ENCODE peak calls at places on chromosomes 2 and 18, in ten cellular contexts. One of them, this sample, is unnamed.

GRCh38 chr2:138536302-138536701 is 34.7 kb downstream of the SPOPL start:
- DNase-seq in ureter: no peak
- DNase-seq in activated CD8-positive, alpha-beta T cell treated with anti-CD3 and anti-CD28 coated beads, Interleukin-2, amount 10 ng/mL, durations not matched to agents 7 days and 5 days: no peak
- DNase-seq in HTR-8/SVneo: no peak
- DNase-seq in right cardiac atrium: no peak
- DNase-seq in COLO829: no peak
- DNase-seq in astrocyte of the cerebellum: peak; percentile 51
- DNase-seq in transverse colon: no peak
- DNase-seq in hypothalamus: no peak
- DNase-seq in activated CD4-positive, alpha-beta T cell treated with anti-CD3 and anti-CD28 coated beads for 1 hour: no peak
- DNase-seq in this sample: no peak

GRCh38 chr2:17892726-17893534 is 14.5 kb downstream of the KCNS3 start:
- DNase-seq in ureter: peak; percentile 54
- DNase-seq in activated CD8-positive, alpha-beta T cell treated with anti-CD3 and anti-CD28 coated beads, Interleukin-2, amount 10 ng/mL, durations not matched to agents 7 days and 5 days: no peak
- DNase-seq in COLO829: no peak
- DNase-seq in activated CD4-positive, alpha-beta T cell treated with anti-CD3 and anti-CD28 coated beads for 1 hour: no peak
- DNase-seq in HTR-8/SVneo: no peak
- DNase-seq in right cardiac atrium: no peak
- DNase-seq in hypothalamus: no peak
- DNase-seq in transverse colon: peak; percentile 39
- DNase-seq in astrocyte of the cerebellum: no peak
- DNase-seq in this sample: no peak

GRCh38 chr18:67104700-67105284 is 411.7 kb downstream of the DSEL start:
- DNase-seq in ureter: peak; percentile 51
- DNase-seq in activated CD4-positive, alpha-beta T cell treated with anti-CD3 and anti-CD28 coated beads for 1 hour: no peak
- DNase-seq in HTR-8/SVneo: peak; percentile 2
- DNase-seq in transverse colon: peak; percentile 49
- DNase-seq in hypothalamus: peak; percentile 40
- DNase-seq in astrocyte of the cerebellum: peak; percentile 45
- DNase-seq in activated CD8-positive, alpha-beta T cell treated with anti-CD3 and anti-CD28 coated beads, Interleukin-2, amount 10 ng/mL, durations not matched to agents 7 days and 5 days: peak; percentile 55
- DNase-seq in right cardiac atrium: peak; percentile 80
- DNase-seq in COLO829: peak; percentile 23
- DNase-seq in this sample: no peak

GRCh38 chr2:176068037-176068832 is 15.5 kb downstream of the EVX2 start:
- DNase-seq in activated CD4-positive, alpha-beta T cell treated with anti-CD3 and anti-CD28 coated beads for 1 hour: no peak
- DNase-seq in COLO829: no peak
- DNase-seq in hypothalamus: no peak
- DNase-seq in activated CD8-positive, alpha-beta T cell treated with anti-CD3 and anti-CD28 coated beads, Interleukin-2, amount 10 ng/mL, durations not matched to agents 7 days and 5 days: no peak
- DNase-seq in HTR-8/SVneo: no peak
- DNase-seq in right cardiac atrium: no peak
- DNase-seq in astrocyte of the cerebellum: no peak
- DNase-seq in transverse colon: no peak
- DNase-seq in ureter: no peak
- DNase-seq in this sample: no peak

GRCh38 chr2:231687133-231687852 is 21.0 kb upstream of the PTMA start:
- DNase-seq in astrocyte of the cerebellum: no peak
- DNase-seq in hypothalamus: peak; percentile 83
- DNase-seq in COLO829: no peak
- DNase-seq in HTR-8/SVneo: peak; percentile 62
- DNase-seq in activated CD8-positive, alpha-beta T cell treated with anti-CD3 and anti-CD28 coated beads, Interleukin-2, amount 10 ng/mL, durations not matched to agents 7 days and 5 days: peak; percentile 72
- DNase-seq in activated CD4-positive, alpha-beta T cell treated with anti-CD3 and anti-CD28 coated beads for 1 hour: peak; percentile 61
- DNase-seq in ureter: peak; percentile 68
- DNase-seq in transverse colon: peak; percentile 74
- DNase-seq in right cardiac atrium: peak; percentile 81
- DNase-seq in this sample: no peak

GRCh38 chr2:7225848-7226247 is 308.6 kb downstream of the RNF144A start:
- DNase-seq in HTR-8/SVneo: no peak
- DNase-seq in astrocyte of the cerebellum: no peak
- DNase-seq in COLO829: no peak
- DNase-seq in activated CD8-positive, alpha-beta T cell treated with anti-CD3 and anti-CD28 coated beads, Interleukin-2, amount 10 ng/mL, durations not matched to agents 7 days and 5 days: no peak
- DNase-seq in activated CD4-positive, alpha-beta T cell treated with anti-CD3 and anti-CD28 coated beads for 1 hour: no peak
- DNase-seq in ureter: no peak
- DNase-seq in right cardiac atrium: no peak
- DNase-seq in hypothalamus: no peak
- DNase-seq in transverse colon: no peak
- DNase-seq in this sample: no peak

GRCh38 chr2:218896501-218897393 is 16.1 kb downstream of the WNT10A start:
- DNase-seq in astrocyte of the cerebellum: no peak
- DNase-seq in ureter: no peak
- DNase-seq in transverse colon: peak; percentile 67
- DNase-seq in COLO829: no peak
- DNase-seq in activated CD4-positive, alpha-beta T cell treated with anti-CD3 and anti-CD28 coated beads for 1 hour: peak; percentile 82
- DNase-seq in HTR-8/SVneo: peak; percentile 50
- DNase-seq in activated CD8-positive, alpha-beta T cell treated with anti-CD3 and anti-CD28 coated beads, Interleukin-2, amount 10 ng/mL, durations not matched to agents 7 days and 5 days: peak; percentile 82
- DNase-seq in right cardiac atrium: no peak
- DNase-seq in hypothalamus: no peak
- DNase-seq in this sample: no peak

GRCh38 chr18:43661570-43661969 is 384.3 kb upstream of the SYT4 start:
- DNase-seq in transverse colon: no peak
- DNase-seq in right cardiac atrium: no peak
- DNase-seq in hypothalamus: no peak
- DNase-seq in COLO829: no peak
- DNase-seq in HTR-8/SVneo: peak; percentile 2
- DNase-seq in activated CD8-positive, alpha-beta T cell treated with anti-CD3 and anti-CD28 coated beads, Interleukin-2, amount 10 ng/mL, durations not matched to agents 7 days and 5 days: no peak
- DNase-seq in activated CD4-positive, alpha-beta T cell treated with anti-CD3 and anti-CD28 coated beads for 1 hour: no peak
- DNase-seq in ureter: no peak
- DNase-seq in astrocyte of the cerebellum: peak; percentile 49
- DNase-seq in this sample: no peak

GRCh38 chr2:232479341-232480200 is 8.1 kb downstream of the ECEL1 start:
- DNase-seq in right cardiac atrium: peak; percentile 31
- DNase-seq in astrocyte of the cerebellum: no peak
- DNase-seq in activated CD4-positive, alpha-beta T cell treated with anti-CD3 and anti-CD28 coated beads for 1 hour: no peak
- DNase-seq in transverse colon: no peak
- DNase-seq in COLO829: no peak
- DNase-seq in HTR-8/SVneo: no peak
- DNase-seq in ureter: no peak
- DNase-seq in hypothalamus: no peak
- DNase-seq in activated CD8-positive, alpha-beta T cell treated with anti-CD3 and anti-CD28 coated beads, Interleukin-2, amount 10 ng/mL, durations not matched to agents 7 days and 5 days: no peak
- DNase-seq in this sample: no peak

GRCh38 chr18:79872852-79873444 is 75.2 kb downstream of the KCNG2 start:
- DNase-seq in transverse colon: no peak
- DNase-seq in HTR-8/SVneo: no peak
- DNase-seq in COLO829: no peak
- DNase-seq in hypothalamus: no peak
- DNase-seq in ureter: no peak
- DNase-seq in activated CD4-positive, alpha-beta T cell treated with anti-CD3 and anti-CD28 coated beads for 1 hour: no peak
- DNase-seq in activated CD8-positive, alpha-beta T cell treated with anti-CD3 and anti-CD28 coated beads, Interleukin-2, amount 10 ng/mL, durations not matched to agents 7 days and 5 days: no peak
- DNase-seq in right cardiac atrium: no peak
- DNase-seq in astrocyte of the cerebellum: no peak
- DNase-seq in this sample: no peak

GRCh38 chr18:41197967-41198366 is 757.1 kb upstream of the PIK3C3 start:
- DNase-seq in right cardiac atrium: no peak
- DNase-seq in astrocyte of the cerebellum: no peak
- DNase-seq in ureter: no peak
- DNase-seq in activated CD4-positive, alpha-beta T cell treated with anti-CD3 and anti-CD28 coated beads for 1 hour: no peak
- DNase-seq in transverse colon: no peak
- DNase-seq in COLO829: no peak
- DNase-seq in HTR-8/SVneo: no peak
- DNase-seq in hypothalamus: no peak
- DNase-seq in activated CD8-positive, alpha-beta T cell treated with anti-CD3 and anti-CD28 coated beads, Interleukin-2, amount 10 ng/mL, durations not matched to agents 7 days and 5 days: no peak
- DNase-seq in this sample: no peak

GRCh38 chr2:26660363-26660962 is 19.3 kb upstream of the CIB4 start:
- DNase-seq in transverse colon: no peak
- DNase-seq in activated CD4-positive, alpha-beta T cell treated with anti-CD3 and anti-CD28 coated beads for 1 hour: no peak
- DNase-seq in right cardiac atrium: no peak
- DNase-seq in COLO829: no peak
- DNase-seq in HTR-8/SVneo: no peak
- DNase-seq in ureter: no peak
- DNase-seq in hypothalamus: no peak
- DNase-seq in astrocyte of the cerebellum: no peak
- DNase-seq in activated CD8-positive, alpha-beta T cell treated with anti-CD3 and anti-CD28 coated beads, Interleukin-2, amount 10 ng/mL, durations not matched to agents 7 days and 5 days: no peak
- DNase-seq in this sample: no peak

GRCh38 chr2:152250421-152251100 is 75.0 kb upstream of the STAM2 start:
- DNase-seq in activated CD8-positive, alpha-beta T cell treated with anti-CD3 and anti-CD28 coated beads, Interleukin-2, amount 10 ng/mL, durations not matched to agents 7 days and 5 days: no peak
- DNase-seq in hypothalamus: no peak
- DNase-seq in HTR-8/SVneo: no peak
- DNase-seq in COLO829: no peak
- DNase-seq in ureter: no peak
- DNase-seq in astrocyte of the cerebellum: no peak
- DNase-seq in right cardiac atrium: no peak
- DNase-seq in activated CD4-positive, alpha-beta T cell treated with anti-CD3 and anti-CD28 coated beads for 1 hour: no peak
- DNase-seq in transverse colon: no peak
- DNase-seq in this sample: no peak

GRCh38 chr2:120803764-120804335 is 68.2 kb downstream of the GLI2 start:
- DNase-seq in transverse colon: no peak
- DNase-seq in HTR-8/SVneo: no peak
- DNase-seq in ureter: no peak
- DNase-seq in astrocyte of the cerebellum: no peak
- DNase-seq in activated CD8-positive, alpha-beta T cell treated with anti-CD3 and anti-CD28 coated beads, Interleukin-2, amount 10 ng/mL, durations not matched to agents 7 days and 5 days: no peak
- DNase-seq in right cardiac atrium: peak; percentile 43
- DNase-seq in COLO829: no peak
- DNase-seq in activated CD4-positive, alpha-beta T cell treated with anti-CD3 and anti-CD28 coated beads for 1 hour: no peak
- DNase-seq in hypothalamus: no peak
- DNase-seq in this sample: no peak

GRCh38 chr18:41462946-41463345 is 492.1 kb upstream of the PIK3C3 start:
- DNase-seq in HTR-8/SVneo: no peak
- DNase-seq in astrocyte of the cerebellum: no peak
- DNase-seq in activated CD8-positive, alpha-beta T cell treated with anti-CD3 and anti-CD28 coated beads, Interleukin-2, amount 10 ng/mL, durations not matched to agents 7 days and 5 days: no peak
- DNase-seq in hypothalamus: no peak
- DNase-seq in transverse colon: no peak
- DNase-seq in COLO829: no peak
- DNase-seq in ureter: no peak
- DNase-seq in activated CD4-positive, alpha-beta T cell treated with anti-CD3 and anti-CD28 coated beads for 1 hour: no peak
- DNase-seq in right cardiac atrium: no peak
- DNase-seq in this sample: no peak

GRCh38 chr2:201517094-201517493 is 65.6 kb downstream of the STRADB start:
- DNase-seq in hypothalamus: no peak
- DNase-seq in HTR-8/SVneo: peak; percentile 12
- DNase-seq in transverse colon: no peak
- DNase-seq in COLO829: no peak
- DNase-seq in activated CD8-positive, alpha-beta T cell treated with anti-CD3 and anti-CD28 coated beads, Interleukin-2, amount 10 ng/mL, durations not matched to agents 7 days and 5 days: no peak
- DNase-seq in ureter: no peak
- DNase-seq in activated CD4-positive, alpha-beta T cell treated with anti-CD3 and anti-CD28 coated beads for 1 hour: no peak
- DNase-seq in astrocyte of the cerebellum: no peak
- DNase-seq in right cardiac atrium: no peak
- DNase-seq in this sample: no peak

GRCh38 chr2:54634564-54635511 is 88.6 kb upstream of the EML6 start:
- DNase-seq in right cardiac atrium: peak; percentile 74
- DNase-seq in transverse colon: peak; percentile 22
- DNase-seq in ureter: no peak
- DNase-seq in hypothalamus: no peak
- DNase-seq in astrocyte of the cerebellum: no peak
- DNase-seq in HTR-8/SVneo: peak; percentile 67
- DNase-seq in activated CD8-positive, alpha-beta T cell treated with anti-CD3 and anti-CD28 coated beads, Interleukin-2, amount 10 ng/mL, durations not matched to agents 7 days and 5 days: peak; percentile 25
- DNase-seq in COLO829: peak; percentile 99
- DNase-seq in activated CD4-positive, alpha-beta T cell treated with anti-CD3 and anti-CD28 coated beads for 1 hour: no peak
- DNase-seq in this sample: no peak

GRCh38 chr18:47413327-47413726 is 161.9 kb upstream of the SKOR2 start:
- DNase-seq in activated CD8-positive, alpha-beta T cell treated with anti-CD3 and anti-CD28 coated beads, Interleukin-2, amount 10 ng/mL, durations not matched to agents 7 days and 5 days: no peak
- DNase-seq in transverse colon: peak; percentile 8
- DNase-seq in astrocyte of the cerebellum: peak; percentile 73
- DNase-seq in HTR-8/SVneo: no peak
- DNase-seq in activated CD4-positive, alpha-beta T cell treated with anti-CD3 and anti-CD28 coated beads for 1 hour: no peak
- DNase-seq in COLO829: no peak
- DNase-seq in hypothalamus: no peak
- DNase-seq in right cardiac atrium: no peak
- DNase-seq in ureter: no peak
- DNase-seq in this sample: no peak

GRCh38 chr2:41965886-41966285 is 81.9 kb upstream of the PKDCC start:
- DNase-seq in astrocyte of the cerebellum: no peak
- DNase-seq in hypothalamus: no peak
- DNase-seq in activated CD8-positive, alpha-beta T cell treated with anti-CD3 and anti-CD28 coated beads, Interleukin-2, amount 10 ng/mL, durations not matched to agents 7 days and 5 days: no peak
- DNase-seq in right cardiac atrium: peak; percentile 82
- DNase-seq in activated CD4-positive, alpha-beta T cell treated with anti-CD3 and anti-CD28 coated beads for 1 hour: no peak
- DNase-seq in transverse colon: peak; percentile 20
- DNase-seq in COLO829: no peak
- DNase-seq in HTR-8/SVneo: no peak
- DNase-seq in ureter: no peak
- DNase-seq in this sample: no peak

GRCh38 chr2:236787885-236788284 is 218.3 kb downstream of the ACKR3 start:
- DNase-seq in astrocyte of the cerebellum: no peak
- DNase-seq in HTR-8/SVneo: no peak
- DNase-seq in COLO829: no peak
- DNase-seq in hypothalamus: no peak
- DNase-seq in activated CD4-positive, alpha-beta T cell treated with anti-CD3 and anti-CD28 coated beads for 1 hour: no peak
- DNase-seq in ureter: no peak
- DNase-seq in activated CD8-positive, alpha-beta T cell treated with anti-CD3 and anti-CD28 coated beads, Interleukin-2, amount 10 ng/mL, durations not matched to agents 7 days and 5 days: no peak
- DNase-seq in transverse colon: no peak
- DNase-seq in right cardiac atrium: no peak
- DNase-seq in this sample: no peak

GRCh38 chr2:127196998-127197397 is 23.1 kb downstream of the CYP27C1 start:
- DNase-seq in hypothalamus: no peak
- DNase-seq in activated CD4-positive, alpha-beta T cell treated with anti-CD3 and anti-CD28 coated beads for 1 hour: no peak
- DNase-seq in HTR-8/SVneo: no peak
- DNase-seq in ureter: no peak
- DNase-seq in activated CD8-positive, alpha-beta T cell treated with anti-CD3 and anti-CD28 coated beads, Interleukin-2, amount 10 ng/mL, durations not matched to agents 7 days and 5 days: no peak
- DNase-seq in transverse colon: no peak
- DNase-seq in right cardiac atrium: no peak
- DNase-seq in COLO829: no peak
- DNase-seq in astrocyte of the cerebellum: no peak
- DNase-seq in this sample: no peak

GRCh38 chr2:39920318-39920775 is 141.3 kb upstream of the THUMPD2 start:
- DNase-seq in transverse colon: no peak
- DNase-seq in ureter: no peak
- DNase-seq in hypothalamus: no peak
- DNase-seq in activated CD4-positive, alpha-beta T cell treated with anti-CD3 and anti-CD28 coated beads for 1 hour: no peak
- DNase-seq in right cardiac atrium: no peak
- DNase-seq in astrocyte of the cerebellum: no peak
- DNase-seq in activated CD8-positive, alpha-beta T cell treated with anti-CD3 and anti-CD28 coated beads, Interleukin-2, amount 10 ng/mL, durations not matched to agents 7 days and 5 days: peak; percentile 48
- DNase-seq in HTR-8/SVneo: no peak
- DNase-seq in COLO829: no peak
- DNase-seq in this sample: no peak

GRCh38 chr2:218831378-218831990 is at the start of gene PRKAG3:
- DNase-seq in astrocyte of the cerebellum: no peak
- DNase-seq in right cardiac atrium: peak; percentile 90
- DNase-seq in hypothalamus: no peak
- DNase-seq in activated CD4-positive, alpha-beta T cell treated with anti-CD3 and anti-CD28 coated beads for 1 hour: no peak
- DNase-seq in activated CD8-positive, alpha-beta T cell treated with anti-CD3 and anti-CD28 coated beads, Interleukin-2, amount 10 ng/mL, durations not matched to agents 7 days and 5 days: no peak
- DNase-seq in HTR-8/SVneo: no peak
- DNase-seq in COLO829: no peak
- DNase-seq in ureter: no peak
- DNase-seq in transverse colon: no peak
- DNase-seq in this sample: no peak

GRCh38 chr18:51188024-51188701 is 9.3 kb downstream of the MEX3C start:
- DNase-seq in astrocyte of the cerebellum: no peak
- DNase-seq in hypothalamus: no peak
- DNase-seq in COLO829: no peak
- DNase-seq in activated CD4-positive, alpha-beta T cell treated with anti-CD3 and anti-CD28 coated beads for 1 hour: no peak
- DNase-seq in right cardiac atrium: no peak
- DNase-seq in HTR-8/SVneo: no peak
- DNase-seq in ureter: no peak
- DNase-seq in activated CD8-positive, alpha-beta T cell treated with anti-CD3 and anti-CD28 coated beads, Interleukin-2, amount 10 ng/mL, durations not matched to agents 7 days and 5 days: no peak
- DNase-seq in transverse colon: no peak
- DNase-seq in this sample: no peak

GRCh38 chr2:73075477-73076373 is 4.2 kb upstream of the SFXN5 start:
- DNase-seq in astrocyte of the cerebellum: no peak
- DNase-seq in COLO829: no peak
- DNase-seq in HTR-8/SVneo: no peak
- DNase-seq in activated CD4-positive, alpha-beta T cell treated with anti-CD3 and anti-CD28 coated beads for 1 hour: no peak
- DNase-seq in hypothalamus: peak; percentile 35
- DNase-seq in ureter: no peak
- DNase-seq in activated CD8-positive, alpha-beta T cell treated with anti-CD3 and anti-CD28 coated beads, Interleukin-2, amount 10 ng/mL, durations not matched to agents 7 days and 5 days: no peak
- DNase-seq in right cardiac atrium: peak; percentile 57
- DNase-seq in transverse colon: no peak
- DNase-seq in this sample: no peak

GRCh38 chr2:72963423-72964145 is 46.3 kb downstream of the EMX1 start:
- DNase-seq in activated CD8-positive, alpha-beta T cell treated with anti-CD3 and anti-CD28 coated beads, Interleukin-2, amount 10 ng/mL, durations not matched to agents 7 days and 5 days: no peak
- DNase-seq in hypothalamus: no peak
- DNase-seq in ureter: no peak
- DNase-seq in astrocyte of the cerebellum: no peak
- DNase-seq in right cardiac atrium: no peak
- DNase-seq in activated CD4-positive, alpha-beta T cell treated with anti-CD3 and anti-CD28 coated beads for 1 hour: no peak
- DNase-seq in COLO829: no peak
- DNase-seq in HTR-8/SVneo: no peak
- DNase-seq in transverse colon: no peak
- DNase-seq in this sample: no peak

GRCh38 chr2:200356794-200357472 is 50.4 kb downstream of the SPATS2L start:
- DNase-seq in hypothalamus: no peak
- DNase-seq in COLO829: no peak
- DNase-seq in right cardiac atrium: no peak
- DNase-seq in activated CD8-positive, alpha-beta T cell treated with anti-CD3 and anti-CD28 coated beads, Interleukin-2, amount 10 ng/mL, durations not matched to agents 7 days and 5 days: no peak
- DNase-seq in activated CD4-positive, alpha-beta T cell treated with anti-CD3 and anti-CD28 coated beads for 1 hour: no peak
- DNase-seq in ureter: no peak
- DNase-seq in astrocyte of the cerebellum: peak; percentile 62
- DNase-seq in transverse colon: no peak
- DNase-seq in HTR-8/SVneo: peak; percentile 27
- DNase-seq in this sample: no peak

GRCh38 chr18:12087483-12087960 is 6.1 kb upstream of the ANKRD62 start:
- DNase-seq in ureter: no peak
- DNase-seq in activated CD8-positive, alpha-beta T cell treated with anti-CD3 and anti-CD28 coated beads, Interleukin-2, amount 10 ng/mL, durations not matched to agents 7 days and 5 days: no peak
- DNase-seq in HTR-8/SVneo: no peak
- DNase-seq in transverse colon: no peak
- DNase-seq in astrocyte of the cerebellum: no peak
- DNase-seq in right cardiac atrium: no peak
- DNase-seq in COLO829: no peak
- DNase-seq in activated CD4-positive, alpha-beta T cell treated with anti-CD3 and anti-CD28 coated beads for 1 hour: no peak
- DNase-seq in hypothalamus: no peak
- DNase-seq in this sample: no peak